ENCODE peak calls at places on chromosomes 2 and 18, in four cellular contexts. I is fibroblast of gingiva, M is fibroblast of the aortic adventitia, U is astrocyte of the spinal cord. L is an unnamed sample.

GRCh38 chr2:200216310-200216709 is 90.2 kb upstream of the SPATS2L start:
- DNase-seq in M (no peak), U (no peak), I (no peak), L (no peak)

GRCh38 chr2:36741188-36741587 is 44.7 kb downstream of the VIT start:
- DNase-seq in M (no peak), I (no peak), U (no peak), L (no peak)

GRCh38 chr2:105570326-105570725 is 171.5 kb upstream of the FHL2 start:
- DNase-seq in I (no peak), U (no peak), M (no peak), L (no peak)

GRCh38 chr2:45850558-45850957 is 199.1 kb downstream of the PRKCE start:
- DNase-seq in I (no peak), M (no peak), U (no peak), L (no peak)

GRCh38 chr2:129253461-129253812 is 726.0 kb upstream of the RAB6C start:
- DNase-seq in I (no peak), M (no peak), U (no peak), L (no peak)

GRCh38 chr18:22210331-22210754 is 41.0 kb downstream of the GATA6 start:
- DNase-seq in I (no peak), M (peak), U (peak), L (no peak)

GRCh38 chr2:121485039-121485438 is 45.6 kb upstream of the RNU4ATAC start:
- DNase-seq in I (no peak), M (peak), U (peak), L (no peak)

GRCh38 chr18:59846814-59847490 is 52.8 kb upstream of the PMAIP1 start:
- DNase-seq in U (peak), M (peak), I (peak), L (no peak)

GRCh38 chr2:67437132-67437531 is 40.0 kb downstream of the ETAA1 start:
- DNase-seq in U (no peak), I (no peak), M (no peak), L (no peak)

GRCh38 chr2:137048455-137048854 is 283.1 kb downstream of the THSD7B start:
- DNase-seq in U (no peak), M (no peak), I (no peak), L (no peak)

GRCh38 chr2:3639653-3640052 is 18.3 kb upstream of the ALLC start:
- DNase-seq in U (no peak), M (no peak), I (no peak), L (no peak)

GRCh38 chr2:197191177-197191947 is 119.2 kb downstream of the ANKRD44 start:
- DNase-seq in U (peak), M (peak), I (no peak), L (peak)

GRCh38 chr2:118593257-118593656 is 254.2 kb downstream of the EN1 start:
- DNase-seq in M (peak), I (peak), U (no peak), L (no peak)

GRCh38 chr18:64713284-64713683 is 564.4 kb upstream of the LINC00305 start:
- DNase-seq in I (no peak), M (no peak), U (no peak), L (no peak)

GRCh38 chr2:55141572-55142413 is 90.3 kb downstream of the CLHC1 start:
- DNase-seq in I (no peak), U (no peak), M (no peak), L (no peak)

GRCh38 chr2:10175441-10175840 is 52.9 kb downstream of the RRM2 start:
- DNase-seq in M (no peak), I (no peak), U (no peak), L (no peak)

GRCh38 chr18:49890041-49890440 is 76.7 kb upstream of the ACAA2 start:
- DNase-seq in M (no peak), U (no peak), I (no peak), L (no peak)

GRCh38 chr2:234218261-234219180 is 168.0 kb downstream of the SPP2 start:
- DNase-seq in I (peak), M (peak), U (no peak), L (no peak)

GRCh38 chr2:16773080-16773713 is 107.6 kb upstream of the CYRIA start:
- DNase-seq in I (no peak), M (peak), U (peak), L (no peak)

GRCh38 chr2:44688442-44689124 is 252.9 kb upstream of the SIX3 start:
- DNase-seq in U (no peak), I (no peak), M (no peak), L (no peak)

GRCh38 chr2:233267516-233268245 is 16.2 kb downstream of the ATG16L1 start:
- DNase-seq in I (no peak), M (no peak), U (no peak), L (no peak)

GRCh38 chr2:55419236-55419513 is 481 bp downstream of the CCDC88A start:
- DNase-seq in M (peak), U (peak), I (no peak), L (peak)

GRCh38 chr2:181741756-181742155 is 61.4 kb upstream of the NEUROD1 start:
- DNase-seq in M (peak), U (no peak), I (no peak), L (no peak)

GRCh38 chr2:168740788-168741187 is 61.6 kb upstream of the NOSTRIN start:
- DNase-seq in I (no peak), U (no peak), M (no peak), L (no peak)

GRCh38 chr18:10912790-10913560 is 236.4 kb downstream of the PIEZO2 start:
- DNase-seq in U (peak), I (no peak), M (peak), L (no peak)

GRCh38 chr2:235709124-235709813 is 215.4 kb downstream of the AGAP1 start:
- DNase-seq in I (peak), U (no peak), M (no peak), L (peak)

GRCh38 chr2:32479993-32480392 is 123.2 kb downstream of the BIRC6 start:
- DNase-seq in I (no peak), M (no peak), U (no peak), L (no peak)

GRCh38 chr18:79581911-79582310 is 97.7 kb upstream of the CTDP1 start:
- DNase-seq in M (no peak), U (no peak), I (no peak), L (no peak)

GRCh38 chr2:14016289-14016955 is 616.1 kb upstream of the LRATD1 start:
- DNase-seq in M (no peak), I (no peak), U (peak), L (no peak)

GRCh38 chr2:63051795-63052333 is 1.2 kb downstream of the OTX1 start:
- DNase-seq in I (no peak), U (no peak), M (no peak), L (no peak)

GRCh38 chr2:42089340-42089925 is 41.6 kb downstream of the PKDCC start:
- DNase-seq in U (peak), M (peak), I (peak), L (peak)

L was measured in SW 1271.